ENCODE peak calls at places on chromosomes 4 and X, in four cellular contexts. One of them, this sample, is unnamed.

GRCh38 chr4:25993564-25994185 is 79.7 kb downstream of the SMIM20 start:
- DNase-seq in HCT116: peak; percentile 56
- DNase-seq in spleen: no peak
- DNase-seq in ovary: no peak
- DNase-seq in this sample: no peak

GRCh38 chrX:65657659-65658058 is 9.8 kb upstream of the MSN start:
- DNase-seq in HCT116: no peak
- DNase-seq in spleen: no peak
- DNase-seq in ovary: no peak
- DNase-seq in this sample: no peak

GRCh38 chr4:4862665-4863482 is 3.4 kb downstream of the MSX1 start:
- DNase-seq in HCT116: no peak
- DNase-seq in spleen: peak; percentile 70
- DNase-seq in ovary: no peak
- DNase-seq in this sample: no peak

GRCh38 chrX:13153796-13154195 is 109.4 kb upstream of the FAM9C start:
- DNase-seq in HCT116: no peak
- DNase-seq in spleen: no peak
- DNase-seq in ovary: no peak
- DNase-seq in this sample: no peak

GRCh38 chr4:26372525-26373172 is 51.8 kb downstream of the RBPJ start:
- DNase-seq in HCT116: no peak
- DNase-seq in spleen: no peak
- DNase-seq in ovary: no peak
- DNase-seq in this sample: no peak

GRCh38 chrX:38275615-38276014 is 51.7 kb downstream of the RPGR start:
- DNase-seq in HCT116: peak; percentile 27
- DNase-seq in spleen: no peak
- DNase-seq in ovary: no peak
- DNase-seq in this sample: no peak

GRCh38 chr4:127012549-127012948 is 620.2 kb upstream of the INTU start:
- DNase-seq in HCT116: no peak
- DNase-seq in spleen: no peak
- DNase-seq in ovary: no peak
- DNase-seq in this sample: no peak

GRCh38 chrX:13304052-13304451 is 15.8 kb downstream of the ATXN3L start:
- DNase-seq in HCT116: no peak
- DNase-seq in spleen: no peak
- DNase-seq in ovary: no peak
- DNase-seq in this sample: no peak

GRCh38 chrX:1491851-1492349 is 39.2 kb upstream of the ASMTL start:
- DNase-seq in HCT116: peak; percentile 66
- DNase-seq in spleen: peak; percentile 71
- DNase-seq in ovary: no peak
- DNase-seq in this sample: no peak

GRCh38 chr4:183588169-183588675 is 70.8 kb downstream of the RWDD4 start:
- DNase-seq in HCT116: no peak
- DNase-seq in spleen: no peak
- DNase-seq in ovary: no peak
- DNase-seq in this sample: no peak

GRCh38 chrX:112851806-112852205 is 11.2 kb upstream of the AMOT start:
- DNase-seq in HCT116: no peak
- DNase-seq in spleen: no peak
- DNase-seq in ovary: peak; percentile 52
- DNase-seq in this sample: no peak

GRCh38 chr4:189092596-189092995 is 848.1 kb upstream of the FRG1 start:
- DNase-seq in HCT116: no peak
- DNase-seq in spleen: no peak
- DNase-seq in ovary: no peak
- DNase-seq in this sample: no peak

GRCh38 chr4:91092398-91092955 is 965.3 kb downstream of the CCSER1 start:
- DNase-seq in HCT116: no peak
- DNase-seq in spleen: no peak
- DNase-seq in ovary: no peak
- DNase-seq in this sample: no peak

GRCh38 chr4:69823481-69824186 is 36.3 kb downstream of the SULT1E1 start:
- DNase-seq in HCT116: peak; percentile 18
- DNase-seq in spleen: peak; percentile 73
- DNase-seq in ovary: no peak
- DNase-seq in this sample: no peak

GRCh38 chrX:30622361-30622760 is 30.9 kb upstream of the GK start:
- DNase-seq in HCT116: no peak
- DNase-seq in spleen: no peak
- DNase-seq in ovary: no peak
- DNase-seq in this sample: no peak

GRCh38 chr4:177441803-177442622 is at the start of gene AGA:
- DNase-seq in HCT116: peak; percentile 86
- DNase-seq in spleen: peak; percentile 99
- DNase-seq in ovary: peak; percentile 95
- DNase-seq in this sample: peak; percentile 78
- TF ChIP-seq POLR2A in HCT116: peak; percentile 87
- TF ChIP-seq POLR2A in spleen: peak; percentile 28
- TF ChIP-seq POLR2A in ovary: peak; percentile 42
- TF ChIP-seq POLR2A in this sample: peak; percentile 81

DNA sequence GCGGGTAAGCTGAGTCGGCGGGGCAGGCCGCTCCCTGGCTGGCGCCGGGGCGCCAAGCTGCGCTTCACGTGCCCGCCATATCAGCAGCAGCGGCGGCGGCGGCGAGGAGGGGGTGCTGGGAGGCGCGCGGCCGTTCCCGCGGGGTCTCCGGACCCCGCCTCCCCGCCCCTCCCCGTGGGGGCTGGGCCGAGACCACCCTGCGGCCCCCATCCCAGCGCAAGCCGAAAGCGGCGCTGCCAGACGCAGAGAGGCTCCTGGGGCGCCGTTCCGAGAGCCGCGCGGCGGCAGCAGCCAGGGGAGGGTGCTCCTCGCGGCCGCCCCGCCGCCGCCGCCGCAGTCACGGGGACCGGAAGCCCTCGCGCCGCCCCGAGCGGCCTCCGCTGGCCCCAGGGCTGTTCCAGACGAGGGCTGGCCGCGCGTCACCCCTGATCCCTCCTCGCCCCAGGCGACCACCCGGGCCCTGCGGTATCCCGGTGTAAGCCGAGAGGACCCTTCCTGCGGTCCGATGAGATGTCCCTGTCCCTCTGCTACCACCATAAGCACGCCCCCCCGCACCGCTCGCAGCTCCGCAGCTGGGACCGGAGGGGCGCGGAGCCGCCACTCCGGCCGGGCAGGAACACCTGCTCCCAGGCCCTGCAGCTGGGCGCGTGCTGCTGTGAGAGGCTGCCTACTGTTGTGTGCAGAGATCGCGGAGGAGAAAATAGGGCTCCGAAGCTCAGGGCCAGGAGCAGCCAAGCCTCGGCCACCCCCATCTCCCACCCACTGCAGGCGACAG is 7.4 kb upstream of the BCOR start:
- DNase-seq in HCT116: no peak
- DNase-seq in spleen: peak; percentile 91
- DNase-seq in ovary: peak; percentile 59
- DNase-seq in this sample: no peak
- TF ChIP-seq POLR2A in HCT116: no peak
- TF ChIP-seq POLR2A in spleen: no peak
- TF ChIP-seq POLR2A in ovary: no peak
- TF ChIP-seq POLR2A in this sample: no peak

GRCh38 chrX:150507251-150507856 is 61.1 kb upstream of the MTM1 start:
- DNase-seq in HCT116: no peak
- DNase-seq in spleen: no peak
- DNase-seq in ovary: peak; percentile 59
- DNase-seq in this sample: no peak
- TF ChIP-seq POLR2A in HCT116: no peak
- TF ChIP-seq POLR2A in spleen: no peak
- TF ChIP-seq POLR2A in ovary: no peak
- TF ChIP-seq POLR2A in this sample: no peak

GRCh38 chr4:772118-772517 is 53.8 kb downstream of the CPLX1 start:
- DNase-seq in HCT116: no peak
- DNase-seq in spleen: no peak
- DNase-seq in ovary: no peak
- DNase-seq in this sample: no peak

GRCh38 chr4:770022-770421 is 55.9 kb downstream of the CPLX1 start:
- DNase-seq in HCT116: no peak
- DNase-seq in spleen: no peak
- DNase-seq in ovary: no peak
- DNase-seq in this sample: no peak

GRCh38 chr4:772776-773175 is 53.2 kb downstream of the CPLX1 start:
- DNase-seq in HCT116: no peak
- DNase-seq in spleen: no peak
- DNase-seq in ovary: no peak
- DNase-seq in this sample: no peak

GRCh38 chr4:773214-773613 is 52.7 kb downstream of the CPLX1 start:
- DNase-seq in HCT116: no peak
- DNase-seq in spleen: no peak
- DNase-seq in ovary: no peak
- DNase-seq in this sample: no peak

DNA sequence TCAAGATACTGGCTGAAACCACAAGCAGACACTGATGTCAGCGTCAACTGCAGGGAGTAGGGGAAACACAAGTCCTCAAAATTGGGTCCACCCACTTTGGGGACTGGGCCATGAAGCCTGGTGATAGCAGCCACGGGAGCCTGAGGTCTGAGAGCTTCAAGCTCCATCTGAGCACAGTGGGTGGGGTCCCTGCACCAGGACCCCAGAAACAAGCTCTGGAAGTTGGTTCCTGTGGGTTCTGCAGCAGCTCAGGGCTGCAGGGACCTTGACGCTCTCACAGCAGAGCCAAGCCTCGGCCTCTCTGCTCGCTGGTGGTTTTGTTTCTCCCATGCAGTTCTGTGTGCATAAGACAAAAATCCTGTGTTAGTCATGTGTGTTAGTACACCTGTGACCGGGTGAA is 54.5 kb downstream of the CPLX1 start:
- DNase-seq in HCT116: no peak
- DNase-seq in spleen: no peak
- DNase-seq in ovary: no peak
- DNase-seq in this sample: no peak
- TF ChIP-seq POLR2A in HCT116: no peak
- TF ChIP-seq POLR2A in spleen: no peak
- TF ChIP-seq POLR2A in ovary: no peak
- TF ChIP-seq POLR2A in this sample: no peak